ENCODE peak calls at places on chromosome 14, in four cellular contexts. R is HepG2, O is H1, M is K562. D is an unnamed sample.

GRCh38 chr14:53954551-53955233 is 1.9 kb downstream of the BMP4 start:
- DNase-seq in M (no peak), O (peak), R (no peak), D (no peak)

GRCh38 chr14:104882325-104882973 is 17.4 kb downstream of the CEP170B start:
- DNase-seq in O (peak), M (peak), R (no peak), D (no peak)

GRCh38 chr14:23629831-23630396 is 6.2 kb upstream of the DHRS2 start:
- DNase-seq in M (no peak), R (no peak), O (no peak), D (no peak)

GRCh38 chr14:95034806-95035205 is 122.5 kb downstream of the DICER1 start:
- DNase-seq in O (peak), R (no peak), M (no peak), D (no peak)

GRCh38 chr14:77014004-77014604 is 14.4 kb downstream of the IRF2BPL start:
- DNase-seq in R (peak), M (no peak), O (no peak), D (no peak)

GRCh38 chr14:37864861-37865718 is 269.7 kb downstream of the TTC6 start:
- DNase-seq in O (no peak), M (no peak), R (peak), D (no peak)

GRCh38 chr14:20454359-20454644 is 310 bp downstream of the OSGEP start:
- DNase-seq in M (no peak), O (no peak), R (no peak), D (no peak)

GRCh38 chr14:51576112-51576420 is 75.6 kb upstream of the FRMD6 start:
- DNase-seq in O (no peak), M (no peak), R (peak), D (no peak)

GRCh38 chr14:103862393-103862782 is 15.0 kb upstream of the PPP1R13B start:
- DNase-seq in O (no peak), M (peak), R (peak), D (no peak)

GRCh38 chr14:94349276-94349675 is 26.1 kb upstream of the SERPINA6 start:
- DNase-seq in R (no peak), M (no peak), O (no peak), D (no peak)

GRCh38 chr14:56918849-56919574 is 108.7 kb upstream of the OTX2 start:
- DNase-seq in R (no peak), M (no peak), O (no peak), D (no peak)

GRCh38 chr14:96752594-96752993 is 44.6 kb upstream of the VRK1 start:
- DNase-seq in R (no peak), O (no peak), M (no peak), D (no peak)

GRCh38 chr14:28157887-28158791 is 608.4 kb upstream of the FOXG1 start:
- DNase-seq in O (no peak), M (no peak), R (no peak), D (no peak)

GRCh38 chr14:77490347-77490986 is 8.1 kb downstream of the ISM2 start:
- DNase-seq in M (no peak), O (no peak), R (no peak), D (no peak)

GRCh38 chr14:55711171-55711811 is 131.3 kb downstream of the KTN1 start:
- DNase-seq in R (no peak), O (no peak), M (no peak), D (no peak)

GRCh38 chr14:106686533-106686932 is 1160.2 kb downstream of the TMEM121 start:
- DNase-seq in R (no peak), O (no peak), M (no peak), D (no peak)

GRCh38 chr14:92677087-92677668 is 71.2 kb downstream of the LGMN start:
- DNase-seq in O (no peak), R (no peak), M (no peak), D (peak)

GRCh38 chr14:93986972-93987371 is 10.1 kb upstream of the CCDC197 start:
- DNase-seq in R (no peak), O (no peak), M (no peak), D (no peak)

GRCh38 chr14:30058401-30058800 is 130.8 kb upstream of the PRKD1 start:
- DNase-seq in M (no peak), R (no peak), O (no peak), D (no peak)

GRCh38 chr14:44438936-44439335 is 68.1 kb downstream of the FSCB start:
- DNase-seq in R (no peak), O (no peak), M (no peak), D (no peak)

GRCh38 chr14:68320495-68320894 is 472.4 kb downstream of the ZFP36L1 start:
- DNase-seq in O (no peak), R (no peak), M (no peak), D (no peak)

GRCh38 chr14:30651934-30652333 is 29.8 kb downstream of the SCFD1 start:
- DNase-seq in M (no peak), O (no peak), R (no peak), D (no peak)

GRCh38 chr14:35470775-35471174 is 63.2 kb upstream of the INSM2 start:
- DNase-seq in M (no peak), R (no peak), O (no peak), D (no peak)

GRCh38 chr14:31096255-31096654 is 70.1 kb upstream of the STRN3 start:
- DNase-seq in R (no peak), O (no peak), M (no peak), D (no peak)

GRCh38 chr14:105855893-105856675 is 329.7 kb downstream of the TMEM121 start:
- DNase-seq in R (no peak), M (no peak), O (no peak), D (no peak)

GRCh38 chr14:31206536-31207286 is 882 bp downstream of the HECTD1 start:
- DNase-seq in R (peak), M (peak), O (peak), D (no peak)

GRCh38 chr14:35533357-35534129 is 421 bp upstream of the INSM2 start:
- DNase-seq in O (peak), R (peak), M (peak), D (no peak)

GRCh38 chr14:99982449-99983250 is 82.6 kb upstream of the EVL start:
- DNase-seq in M (peak), O (no peak), R (peak), D (peak)

GRCh38 chr14:29911815-29912214 is 15.8 kb downstream of the PRKD1 start:
- DNase-seq in O (no peak), M (no peak), R (no peak), D (no peak)

GRCh38 chr14:22097606-22098292 is 424.1 kb upstream of the OR4E1 start:
- DNase-seq in M (no peak), R (no peak), O (no peak), D (no peak)

GRCh38 chr14:79516009-79516408 is 695.3 kb downstream of the DIO2 start:
- DNase-seq in R (no peak), M (no peak), O (no peak), D (no peak)

GRCh38 chr14:103128631-103129300 is 5.5 kb downstream of the TNFAIP2 start:
- DNase-seq in O (no peak), R (no peak), M (no peak), D (no peak)

GRCh38 chr14:49997991-49998390 is 105.1 kb downstream of the ARF6 start:
- DNase-seq in O (no peak), M (no peak), R (no peak), D (no peak)
- TF ChIP-seq TAF1 in O (no peak), M (no peak), R (no peak), D (no peak)

DNA sequence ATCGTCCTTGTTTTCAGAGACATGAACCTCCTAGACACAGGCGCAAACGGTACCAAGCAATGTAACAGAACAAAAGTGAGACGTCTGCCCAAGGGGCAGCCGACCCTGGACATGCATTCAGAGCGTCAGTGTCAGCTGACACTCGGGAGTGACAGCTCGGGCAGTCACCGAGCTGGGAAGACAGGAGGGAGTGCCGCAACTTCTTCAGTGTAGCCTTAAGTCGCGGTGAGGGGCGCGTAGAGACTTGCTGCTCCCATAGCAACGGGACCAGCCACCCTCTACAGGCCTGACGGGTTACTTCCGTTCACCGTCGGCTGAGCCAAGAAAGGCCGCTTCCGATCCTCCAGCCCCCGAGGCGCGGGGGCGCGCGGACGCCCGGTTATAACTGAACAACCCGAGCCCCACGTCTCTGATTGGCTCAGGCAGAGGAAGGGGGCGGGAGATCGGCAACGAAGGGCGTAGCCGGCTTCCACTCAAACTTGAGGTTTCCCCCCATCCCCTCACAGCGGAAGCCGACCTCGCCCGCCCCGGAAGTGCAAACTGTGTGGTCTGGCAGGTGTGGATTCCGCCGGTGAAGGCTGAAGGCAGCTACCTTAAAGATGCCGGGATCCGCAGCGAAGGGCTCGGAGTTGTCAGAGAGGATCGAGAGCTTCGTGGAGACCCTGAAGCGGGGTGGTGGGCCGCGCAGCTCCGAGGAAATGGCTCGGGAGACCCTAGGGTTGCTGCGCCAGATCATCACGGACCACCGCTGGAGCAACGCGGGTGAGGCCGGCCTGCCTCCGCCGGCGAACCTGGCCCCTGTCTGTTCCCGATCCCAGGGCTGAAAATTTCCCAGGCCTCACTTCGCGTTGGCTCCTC is at the start of gene EIF2B2:
- DNase-seq in M (peak), O (peak), R (peak), D (peak)
- TF ChIP-seq EP300 in M (no peak), O (no peak), R (no peak), D (no peak)

GRCh38 chr14:24815543-24815942 is 181.6 kb upstream of the GZMB start:
- DNase-seq in R (no peak), M (no peak), O (no peak), D (no peak)

GRCh38 chr14:24817638-24818053 is 183.7 kb upstream of the GZMB start:
- DNase-seq in O (no peak), R (no peak), M (no peak), D (no peak)

GRCh38 chr14:24816011-24816928 is 182.3 kb upstream of the GZMB start:
- DNase-seq in O (no peak), M (no peak), R (peak), D (no peak)

GRCh38 chr14:24818054-24818822 is 184.2 kb upstream of the GZMB start:
- DNase-seq in R (peak), M (peak), O (no peak), D (no peak)

GRCh38 chr14:24816929-24817637 is 183.1 kb upstream of the GZMB start:
- DNase-seq in M (no peak), R (peak), O (no peak), D (no peak)
- TF ChIP-seq CREB1 in M (no peak), R (no peak), O (no peak), D (no peak)

GRCh38 chr14:45838597-45838996 is 585.6 kb upstream of the MIS18BP1 start:
- DNase-seq in M (no peak), O (no peak), R (no peak), D (peak)
- TF ChIP-seq TAF1 in M (no peak), O (no peak), R (no peak), D (no peak)

GRCh38 chr14:89697281-89698060 is 257.1 kb downstream of the EFCAB11 start:
- DNase-seq in O (no peak), M (no peak), R (no peak), D (no peak)
- TF ChIP-seq EP300 in O (no peak), M (no peak), R (no peak), D (no peak)

GRCh38 chr14:98229676-98230366 is 1042.2 kb downstream of the BCL11B start:
- DNase-seq in M (no peak), R (no peak), O (no peak), D (no peak)
- TF ChIP-seq CREB1 in M (no peak), R (no peak), O (no peak), D (no peak)